ENCODE peak calls at places on chromosomes 2 and 18, in four cellular contexts. One of them, this sample, is unnamed.

GRCh38 chr18:44957440-44957839 is 276.8 kb downstream of the SETBP1 start:
- DNase-seq in upper lobe of left lung: no peak
- DNase-seq in choroid plexus epithelial cell: no peak
- DNase-seq in Panc1: no peak
- DNase-seq in this sample: no peak

GRCh38 chr2:145022671-145023330 is 502.9 kb upstream of the ZEB2 start:
- DNase-seq in upper lobe of left lung: no peak
- DNase-seq in choroid plexus epithelial cell: peak; percentile 92
- DNase-seq in Panc1: no peak
- DNase-seq in this sample: no peak

GRCh38 chr2:62939735-62940491 is 110.7 kb upstream of the OTX1 start:
- DNase-seq in upper lobe of left lung: no peak
- DNase-seq in choroid plexus epithelial cell: peak; percentile 82
- DNase-seq in Panc1: no peak
- DNase-seq in this sample: no peak

GRCh38 chr18:7908686-7909299 is 341.7 kb downstream of the PTPRM start:
- DNase-seq in upper lobe of left lung: no peak
- DNase-seq in choroid plexus epithelial cell: no peak
- DNase-seq in Panc1: no peak
- DNase-seq in this sample: no peak

GRCh38 chr2:67895171-67895941 is 167.4 kb downstream of the C1D start:
- DNase-seq in upper lobe of left lung: no peak
- DNase-seq in choroid plexus epithelial cell: peak; percentile 3
- DNase-seq in Panc1: no peak
- DNase-seq in this sample: peak; percentile 65

GRCh38 chr2:70921031-70921430 is 14.7 kb upstream of the ATP6V1B1 start:
- DNase-seq in upper lobe of left lung: no peak
- DNase-seq in choroid plexus epithelial cell: no peak
- DNase-seq in Panc1: no peak
- DNase-seq in this sample: no peak

GRCh38 chr2:205865794-205866490 is 183.6 kb downstream of the NRP2 start:
- DNase-seq in upper lobe of left lung: no peak
- DNase-seq in choroid plexus epithelial cell: no peak
- DNase-seq in Panc1: no peak
- DNase-seq in this sample: no peak

GRCh38 chr2:134712334-134712733 is 6.5 kb downstream of the TMEM163 start:
- DNase-seq in upper lobe of left lung: no peak
- DNase-seq in choroid plexus epithelial cell: peak; percentile 6
- DNase-seq in Panc1: no peak
- DNase-seq in this sample: no peak

GRCh38 chr2:69307696-69308064 is 79.3 kb downstream of the GFPT1 start:
- DNase-seq in upper lobe of left lung: no peak
- DNase-seq in choroid plexus epithelial cell: no peak
- DNase-seq in Panc1: no peak
- DNase-seq in this sample: no peak

GRCh38 chr2:222802502-222803196 is 58.2 kb upstream of the ACSL3 start:
- DNase-seq in upper lobe of left lung: no peak
- DNase-seq in choroid plexus epithelial cell: no peak
- DNase-seq in Panc1: no peak
- DNase-seq in this sample: no peak

GRCh38 chr2:97708608-97709007 is 4.8 kb upstream of the ZAP70 start:
- DNase-seq in upper lobe of left lung: no peak
- DNase-seq in choroid plexus epithelial cell: no peak
- DNase-seq in Panc1: no peak
- DNase-seq in this sample: no peak

GRCh38 chr2:177398290-177398683 is 5.7 kb downstream of the AGPS start:
- DNase-seq in upper lobe of left lung: no peak
- DNase-seq in choroid plexus epithelial cell: peak; percentile 25
- DNase-seq in Panc1: no peak
- DNase-seq in this sample: no peak

GRCh38 chr2:170817247-170817998 is 736 bp downstream of the GAD1 start:
- DNase-seq in upper lobe of left lung: no peak
- DNase-seq in choroid plexus epithelial cell: peak; percentile 23
- DNase-seq in Panc1: no peak
- DNase-seq in this sample: no peak

GRCh38 chr2:141707486-141707885 is 423.3 kb downstream of the LRP1B start:
- DNase-seq in upper lobe of left lung: no peak
- DNase-seq in choroid plexus epithelial cell: no peak
- DNase-seq in Panc1: no peak
- DNase-seq in this sample: no peak

GRCh38 chr18:76546282-76546572 is 51.2 kb upstream of the ZNF516 start:
- DNase-seq in upper lobe of left lung: no peak
- DNase-seq in choroid plexus epithelial cell: no peak
- DNase-seq in Panc1: no peak
- DNase-seq in this sample: no peak

GRCh38 chr2:144507441-144508161 is 12.3 kb downstream of the ZEB2 start:
- DNase-seq in upper lobe of left lung: no peak
- DNase-seq in choroid plexus epithelial cell: no peak
- DNase-seq in Panc1: no peak
- DNase-seq in this sample: no peak

GRCh38 chr2:145690183-145690582 is 1170.3 kb upstream of the ZEB2 start:
- DNase-seq in upper lobe of left lung: no peak
- DNase-seq in choroid plexus epithelial cell: peak; percentile 85
- DNase-seq in Panc1: no peak
- DNase-seq in this sample: no peak

GRCh38 chr2:196851068-196851467 is 41.9 kb upstream of the C2orf66 start:
- DNase-seq in upper lobe of left lung: no peak
- DNase-seq in choroid plexus epithelial cell: peak; percentile 16
- DNase-seq in Panc1: no peak
- DNase-seq in this sample: no peak

GRCh38 chr2:222424729-222425671 is 657 bp downstream of the SGPP2 start:
- DNase-seq in upper lobe of left lung: peak; percentile 28
- DNase-seq in choroid plexus epithelial cell: no peak
- DNase-seq in Panc1: no peak
- DNase-seq in this sample: peak; percentile 15

GRCh38 chr2:167964650-167965404 is 282.6 kb downstream of the STK39 start:
- DNase-seq in upper lobe of left lung: no peak
- DNase-seq in choroid plexus epithelial cell: peak; percentile 48
- DNase-seq in Panc1: no peak
- DNase-seq in this sample: no peak

GRCh38 chr2:236972491-236973379 is 113.0 kb upstream of the COPS8 start:
- DNase-seq in upper lobe of left lung: peak; percentile 21
- DNase-seq in choroid plexus epithelial cell: peak; percentile 76
- DNase-seq in Panc1: no peak
- DNase-seq in this sample: peak; percentile 81

GRCh38 chr2:204078003-204078698 is 141.6 kb downstream of the ICOS start:
- DNase-seq in upper lobe of left lung: no peak
- DNase-seq in choroid plexus epithelial cell: no peak
- DNase-seq in Panc1: no peak
- DNase-seq in this sample: no peak

GRCh38 chr2:216657086-216657855 is 24.1 kb downstream of the IGFBP2 start:
- DNase-seq in upper lobe of left lung: no peak
- DNase-seq in choroid plexus epithelial cell: no peak
- DNase-seq in Panc1: no peak
- DNase-seq in this sample: no peak

GRCh38 chr2:70083344-70084156 is 3.7 kb upstream of the PCBP1 start:
- DNase-seq in upper lobe of left lung: no peak
- DNase-seq in choroid plexus epithelial cell: no peak
- DNase-seq in Panc1: no peak
- DNase-seq in this sample: peak; percentile 70

GRCh38 chr2:163713534-163714311 is 22.1 kb downstream of the FIGN start:
- DNase-seq in upper lobe of left lung: no peak
- DNase-seq in choroid plexus epithelial cell: no peak
- DNase-seq in Panc1: no peak
- DNase-seq in this sample: no peak

GRCh38 chr18:78582131-78582789 is 397.4 kb upstream of the SALL3 start:
- DNase-seq in upper lobe of left lung: peak; percentile 18
- DNase-seq in choroid plexus epithelial cell: no peak
- DNase-seq in Panc1: no peak
- DNase-seq in this sample: no peak

GRCh38 chr2:168336786-168337388 is 89.5 kb upstream of the STK39 start:
- DNase-seq in upper lobe of left lung: peak; percentile 74
- DNase-seq in choroid plexus epithelial cell: peak; percentile 42
- DNase-seq in Panc1: no peak
- DNase-seq in this sample: peak; percentile 72

GRCh38 chr2:178908810-178909209 is 101.6 kb upstream of the TTN start:
- DNase-seq in upper lobe of left lung: no peak
- DNase-seq in choroid plexus epithelial cell: no peak
- DNase-seq in Panc1: no peak
- DNase-seq in this sample: no peak

GRCh38 chr2:200788129-200788718 is 23.5 kb upstream of the BZW1 start:
- DNase-seq in upper lobe of left lung: no peak
- DNase-seq in choroid plexus epithelial cell: peak; percentile 69
- DNase-seq in Panc1: no peak
- DNase-seq in this sample: no peak

GRCh38 chr18:71597219-71597618 is 946.9 kb downstream of the CBLN2 start:
- DNase-seq in upper lobe of left lung: no peak
- DNase-seq in choroid plexus epithelial cell: peak; percentile 12
- DNase-seq in Panc1: no peak
- DNase-seq in this sample: no peak

GRCh38 chr18:53796042-53796729 is 428.3 kb downstream of the MBD2 start:
- DNase-seq in upper lobe of left lung: no peak
- DNase-seq in choroid plexus epithelial cell: peak; percentile 94
- DNase-seq in Panc1: no peak
- DNase-seq in this sample: no peak

GRCh38 chr2:128596453-128597430 is 278.1 kb upstream of the HS6ST1 start:
- DNase-seq in upper lobe of left lung: peak; percentile 20
- DNase-seq in choroid plexus epithelial cell: no peak
- DNase-seq in Panc1: no peak
- DNase-seq in this sample: peak; percentile 25

GRCh38 chr2:112032615-112033457 is 22.2 kb upstream of the TMEM87B start:
- DNase-seq in upper lobe of left lung: peak; percentile 80
- DNase-seq in choroid plexus epithelial cell: peak; percentile 85
- DNase-seq in Panc1: no peak
- DNase-seq in this sample: no peak

GRCh38 chr2:232632904-232633412 is 446 bp upstream of the EFHD1 start:
- DNase-seq in upper lobe of left lung: no peak
- DNase-seq in choroid plexus epithelial cell: peak; percentile 6
- DNase-seq in Panc1: no peak
- DNase-seq in this sample: no peak

GRCh38 chr2:232635820-232636219 is 2.4 kb downstream of the EFHD1 start:
- DNase-seq in upper lobe of left lung: no peak
- DNase-seq in choroid plexus epithelial cell: no peak
- DNase-seq in Panc1: no peak
- DNase-seq in this sample: no peak

GRCh38 chr2:232633413-232634318 is at the start of gene EFHD1:
- DNase-seq in upper lobe of left lung: peak; percentile 52
- DNase-seq in choroid plexus epithelial cell: peak; percentile 34
- DNase-seq in Panc1: no peak
- DNase-seq in this sample: peak; percentile 67

GRCh38 chr2:232632229-232632903 is 1.0 kb upstream of the EFHD1 start:
- DNase-seq in upper lobe of left lung: no peak
- DNase-seq in choroid plexus epithelial cell: no peak
- DNase-seq in Panc1: no peak
- DNase-seq in this sample: no peak

GRCh38 chr2:232634319-232635150 is 1.1 kb downstream of the EFHD1 start:
- DNase-seq in upper lobe of left lung: no peak
- DNase-seq in choroid plexus epithelial cell: peak; percentile 18
- DNase-seq in Panc1: no peak
- DNase-seq in this sample: no peak
- H3K4me3 ChIP-seq in upper lobe of left lung: peak overlapping the region; percentile 63
- H3K4me3 ChIP-seq in choroid plexus epithelial cell: peak overlapping the region; percentile 57
- H3K4me3 ChIP-seq in Panc1: peak overlapping the region; percentile 23
- H3K4me3 ChIP-seq in this sample: no peak overlapping the region

DNA sequence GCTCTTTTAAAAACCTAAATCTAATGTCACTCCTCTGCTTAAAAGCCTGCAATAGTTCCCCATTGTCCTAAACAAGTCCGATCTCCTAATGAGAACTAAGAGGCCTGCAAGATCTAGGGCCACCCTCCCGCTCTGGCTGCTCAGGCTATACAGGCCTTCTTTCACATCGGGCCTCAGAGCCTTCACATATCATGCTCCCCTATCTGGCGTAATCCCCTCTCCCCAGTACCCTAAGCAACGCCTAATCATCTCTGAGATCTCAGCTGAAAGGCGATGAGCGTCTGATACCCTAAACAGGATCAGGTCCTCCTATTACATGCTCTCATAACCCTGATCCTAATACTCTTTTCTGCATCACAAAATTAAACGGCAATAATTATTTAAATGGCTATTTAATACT is 1.8 kb downstream of the MAP4K3 start:
- DNase-seq in upper lobe of left lung: peak; percentile 23
- DNase-seq in choroid plexus epithelial cell: peak; percentile 36
- DNase-seq in Panc1: no peak
- DNase-seq in this sample: no peak
- H3K4me3 ChIP-seq in upper lobe of left lung: peak overlapping the region; percentile 97
- H3K4me3 ChIP-seq in choroid plexus epithelial cell: peak overlapping the region; percentile 84
- H3K4me3 ChIP-seq in Panc1: peak overlapping the region; percentile 76
- H3K4me3 ChIP-seq in this sample: peak overlapping the region; percentile 86

DNA sequence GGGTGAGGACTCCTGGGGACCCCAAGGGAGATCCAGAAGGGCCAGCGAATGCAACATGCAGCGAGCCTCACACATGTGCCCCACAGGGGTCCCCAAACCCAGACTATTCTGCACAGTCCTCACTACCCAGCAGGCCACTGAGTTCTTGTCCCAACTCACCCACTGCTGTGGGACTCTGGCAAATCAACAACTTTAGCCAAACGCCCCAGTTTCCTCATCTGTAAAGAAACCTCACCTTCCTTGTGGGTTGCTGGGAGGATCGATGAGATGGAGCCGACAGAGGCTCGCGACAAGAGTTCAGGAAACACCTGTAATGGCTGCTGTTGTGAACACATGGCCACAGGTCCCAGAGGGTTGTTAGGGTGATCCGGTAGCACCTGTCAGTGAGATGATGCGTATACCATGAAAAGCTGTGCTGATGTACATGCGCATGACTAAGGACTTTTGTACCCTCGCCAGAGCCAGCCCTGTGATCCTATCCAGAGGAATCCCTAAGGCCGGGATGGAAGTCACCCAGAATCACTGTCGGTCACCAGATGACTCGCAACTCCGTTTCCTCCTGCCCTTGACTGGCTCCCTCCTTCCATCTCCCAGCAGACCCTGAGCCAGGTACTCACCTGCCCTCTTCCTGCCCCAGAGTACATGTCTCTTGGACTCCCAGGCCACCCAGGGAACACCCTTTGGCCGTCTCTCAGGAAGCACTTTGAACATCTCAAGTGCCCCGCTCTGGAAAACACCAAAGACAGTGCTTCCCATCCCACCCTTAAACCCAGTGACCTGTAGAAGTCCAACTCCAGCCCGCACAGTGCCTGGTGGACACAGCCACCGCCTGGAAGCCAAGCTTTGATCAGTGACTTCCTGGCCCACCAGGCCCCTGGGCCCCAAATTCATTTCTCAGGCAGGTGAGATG is 103.3 kb upstream of the ID2 start:
- DNase-seq in upper lobe of left lung: no peak
- DNase-seq in choroid plexus epithelial cell: no peak
- DNase-seq in Panc1: no peak
- DNase-seq in this sample: no peak
- H3K4me3 ChIP-seq in upper lobe of left lung: no peak overlapping the region
- H3K4me3 ChIP-seq in choroid plexus epithelial cell: no peak overlapping the region
- H3K4me3 ChIP-seq in Panc1: no peak overlapping the region
- H3K4me3 ChIP-seq in this sample: no peak overlapping the region

GRCh38 chr2:227030789-227031188 is 133.2 kb downstream of the COL4A4 start:
- DNase-seq in upper lobe of left lung: no peak
- DNase-seq in choroid plexus epithelial cell: no peak
- DNase-seq in Panc1: no peak
- DNase-seq in this sample: no peak

GRCh38 chr2:227035678-227036077 is 128.3 kb downstream of the COL4A4 start:
- DNase-seq in upper lobe of left lung: no peak
- DNase-seq in choroid plexus epithelial cell: no peak
- DNase-seq in Panc1: no peak
- DNase-seq in this sample: no peak

GRCh38 chr2:227029706-227030105 is 134.3 kb downstream of the COL4A4 start:
- DNase-seq in upper lobe of left lung: no peak
- DNase-seq in choroid plexus epithelial cell: peak; percentile 25
- DNase-seq in Panc1: no peak
- DNase-seq in this sample: no peak

GRCh38 chr2:227033471-227034148 is 130.4 kb downstream of the COL4A4 start:
- DNase-seq in upper lobe of left lung: no peak
- DNase-seq in choroid plexus epithelial cell: peak; percentile 65
- DNase-seq in Panc1: peak; percentile 13
- DNase-seq in this sample: peak; percentile 51

GRCh38 chr2:227031379-227031778 is 132.6 kb downstream of the COL4A4 start:
- DNase-seq in upper lobe of left lung: no peak
- DNase-seq in choroid plexus epithelial cell: no peak
- DNase-seq in Panc1: no peak
- DNase-seq in this sample: no peak
- H3K4me3 ChIP-seq in upper lobe of left lung: no peak overlapping the region
- H3K4me3 ChIP-seq in choroid plexus epithelial cell: no peak overlapping the region
- H3K4me3 ChIP-seq in Panc1: no peak overlapping the region
- H3K4me3 ChIP-seq in this sample: no peak overlapping the region

This sample was measured in Caco-2.